ENCODE peak calls at places on chromosomes 3 and 15, in nine cellular contexts. S is activated naive CD4-positive, alpha-beta T cell; Y is GM13976; T is CD4-positive, alpha-beta T cell; Q is stimulated activated CD8-positive, alpha-beta memory T cell treated with anti-CD3 and anti-CD28 coated beads, Interleukin-2, amount 100 ng/mL, for 48 hours; W is stimulated activated CD4-positive, alpha-beta T cell treated with anti-CD3 and anti-CD28 coated beads, Interleukin-4, amount 100 ng/mL, for 24 hours; Z is endodermal cell; B is nucleus accumbens; V is GDM1. L is an unnamed sample.
A peak's percentile ranks its signal among the peaks of the same experiment; 100 is the strongest.

GRCh38 chr15:96362759-96363678 is 32.5 kb downstream of the NR2F2 start:
- DNase-seq in S (no peak), Y (peak; percentile 33), T (no peak), Q (no peak), W (no peak), Z (peak; percentile 83), B (no peak), V (no peak), L (no peak)

GRCh38 chr15:47119349-47119748 is 598.0 kb upstream of the SEMA6D start:
- DNase-seq in S (no peak), Y (no peak), T (no peak), Q (no peak), W (no peak), Z (no peak), B (no peak), V (no peak), L (no peak)

GRCh38 chr3:72951259-72951722 is 45.3 kb upstream of the PPP4R2 start:
- DNase-seq in S (no peak), Y (no peak), T (no peak), Q (no peak), W (no peak), Z (no peak), B (no peak), V (no peak), L (no peak)

GRCh38 chr15:95929232-95929846 is 401.2 kb upstream of the NR2F2 start:
- DNase-seq in S (no peak), Y (peak; percentile 9), T (no peak), Q (no peak), W (no peak), Z (no peak), B (no peak), V (peak; percentile 56), L (peak; percentile 84)

GRCh38 chr3:20190991-20191390 is 5.0 kb upstream of the SGO1 start:
- DNase-seq in S (no peak), Y (no peak), T (no peak), Q (no peak), W (no peak), Z (peak; percentile 52), B (no peak), V (no peak), L (no peak)

GRCh38 chr15:80549191-80549590 is 145.0 kb downstream of the ARNT2 start:
- DNase-seq in S (no peak), Y (no peak), T (no peak), Q (no peak), W (no peak), Z (no peak), B (no peak), V (no peak), L (peak; percentile 82)

GRCh38 chr3:105367406-105368213 is 901 bp downstream of the ALCAM start:
- DNase-seq in S (peak; percentile 9), Y (peak; percentile 74), T (peak; percentile 1), Q (peak; percentile 82), W (peak; percentile 81), Z (peak; percentile 90), B (peak; percentile 67), V (peak; percentile 55), L (peak; percentile 72)

GRCh38 chr3:187975571-187976360 is 178.2 kb upstream of the LPP start:
- DNase-seq in S (no peak), Y (no peak), T (no peak), Q (no peak), W (peak; percentile 39), Z (peak; percentile 61), B (no peak), V (no peak), L (no peak)

GRCh38 chr15:98727115-98728040 is 79.0 kb downstream of the IGF1R start:
- DNase-seq in S (no peak), Y (no peak), T (no peak), Q (no peak), W (no peak), Z (peak; percentile 95), B (no peak), V (no peak), L (peak; percentile 92)

GRCh38 chr3:191963182-191963581 is 502.2 kb downstream of the PYDC2 start:
- DNase-seq in S (no peak), Y (no peak), T (no peak), Q (no peak), W (no peak), Z (peak; percentile 92), B (no peak), V (no peak), L (no peak)

GRCh38 chr3:152738656-152739055 is 96.3 kb upstream of the P2RY1 start:
- DNase-seq in S (no peak), Y (no peak), T (no peak), Q (no peak), W (no peak), Z (no peak), B (no peak), V (no peak), L (peak; percentile 31)

GRCh38 chr15:40906947-40907802 is 12.9 kb downstream of the VPS18 start:
- DNase-seq in S (peak; percentile 55), Y (no peak), T (peak; percentile 41), Q (no peak), W (peak; percentile 53), Z (peak; percentile 61), B (no peak), V (no peak), L (no peak)

GRCh38 chr3:167814441-167814951 is 79.0 kb downstream of the SERPINI1 start:
- DNase-seq in S (no peak), Y (no peak), T (no peak), Q (no peak), W (no peak), Z (no peak), B (peak; percentile 65), V (no peak), L (no peak)

GRCh38 chr3:57109437-57110199 is 49.2 kb downstream of the SPATA12 start:
- DNase-seq in S (no peak), Y (no peak), T (no peak), Q (no peak), W (no peak), Z (no peak), B (no peak), V (no peak), L (no peak)

GRCh38 chr15:75215107-75216004 is 13.7 kb downstream of the C15orf39 start:
- DNase-seq in S (no peak), Y (no peak), T (no peak), Q (no peak), W (no peak), Z (no peak), B (no peak), V (peak; percentile 54), L (peak; percentile 9)

GRCh38 chr15:75230524-75231371 is 27.4 kb upstream of the GOLGA6C start:
- DNase-seq in S (no peak), Y (no peak), T (no peak), Q (no peak), W (no peak), Z (peak; percentile 68), B (no peak), V (no peak), L (no peak)

GRCh38 chr15:85764649-85765277 is 30.0 kb downstream of the KLHL25 start:
- DNase-seq in S (no peak), Y (no peak), T (no peak), Q (no peak), W (no peak), Z (no peak), B (no peak), V (no peak), L (no peak)

GRCh38 chr3:182730675-182731042 is 62.6 kb upstream of the ATP11B start:
- DNase-seq in S (no peak), Y (no peak), T (no peak), Q (no peak), W (no peak), Z (no peak), B (no peak), V (no peak), L (no peak)

GRCh38 chr3:70358978-70359580 is 46.6 kb upstream of the MDFIC2 start:
- DNase-seq in S (no peak), Y (no peak), T (no peak), Q (no peak), W (no peak), Z (peak; percentile 45), B (no peak), V (no peak), L (peak; percentile 29)

GRCh38 chr3:43531835-43532234 is 90.0 kb downstream of the ANO10 start:
- DNase-seq in S (no peak), Y (no peak), T (no peak), Q (no peak), W (no peak), Z (no peak), B (no peak), V (no peak), L (peak; percentile 73)

GRCh38 chr3:131453536-131453935 is 49.2 kb downstream of the MRPL3 start:
- DNase-seq in S (no peak), Y (no peak), T (no peak), Q (no peak), W (no peak), Z (no peak), B (no peak), V (no peak), L (no peak)

GRCh38 chr3:149377408-149378111 is at the start of gene TM4SF1:
- DNase-seq in S (no peak), Y (no peak), T (no peak), Q (no peak), W (no peak), Z (peak; percentile 65), B (no peak), V (peak; percentile 70), L (peak; percentile 99)

GRCh38 chr3:167148121-167148520 is 232.0 kb downstream of the ZBBX start:
- DNase-seq in S (no peak), Y (no peak), T (no peak), Q (no peak), W (no peak), Z (no peak), B (no peak), V (no peak), L (peak; percentile 55)

GRCh38 chr3:46884929-46885328 is 7.4 kb downstream of the PTH1R start:
- DNase-seq in S (no peak), Y (no peak), T (no peak), Q (no peak), W (peak; percentile 17), Z (no peak), B (no peak), V (no peak), L (no peak)

GRCh38 chr3:51478630-51479029 is 21.2 kb downstream of the DCAF1 start:
- DNase-seq in S (no peak), Y (no peak), T (no peak), Q (no peak), W (no peak), Z (no peak), B (no peak), V (no peak), L (no peak)

GRCh38 chr15:70071799-70072198 is 25.9 kb downstream of the TLE3 start:
- DNase-seq in S (no peak), Y (no peak), T (no peak), Q (no peak), W (no peak), Z (no peak), B (no peak), V (no peak), L (no peak)

L was measured in amniotic epithelial cell.